ENCODE peak calls at places on chromosomes 5 and 9, in nine cellular contexts. V is thyroid gland, O is body of pancreas, G is endothelial cell of umbilical vein, X is A549, C is heart left ventricle, E is GM12892, B is GM12891, M is lower leg skin. D is an unnamed sample.

GRCh38 chr9:16318516-16319060 is 551.9 kb downstream of the BNC2 start:
- DNase-seq in V (no peak), O (no peak), G (no peak), X (no peak), C (no peak), E (no peak), B (no peak), M (no peak), D (no peak)

GRCh38 chr9:3746296-3747275 is 220.8 kb upstream of the RFX3 start:
- DNase-seq in V (no peak), O (no peak), G (no peak), X (peak), C (no peak), E (no peak), B (no peak), M (no peak), D (peak)

GRCh38 chr9:134403682-134404301 is 77.5 kb downstream of the RXRA start:
- DNase-seq in V (peak), O (peak), G (peak), X (no peak), C (peak), E (no peak), B (peak), M (peak), D (peak)

GRCh38 chr9:2826291-2826690 is 17.6 kb downstream of the PUM3 start:
- DNase-seq in V (no peak), O (no peak), G (no peak), X (no peak), C (no peak), E (no peak), B (no peak), M (no peak), D (no peak)

GRCh38 chr5:69528015-69528414 is 32.0 kb upstream of the GTF2H2C start:
- DNase-seq in V (peak), O (no peak), G (no peak), X (no peak), C (no peak), E (no peak), B (no peak), M (no peak), D (no peak)

GRCh38 chr5:134541736-134542376 is 16.4 kb downstream of the JADE2 start:
- DNase-seq in V (peak), O (peak), G (peak), X (no peak), C (peak), E (no peak), B (no peak), M (no peak), D (no peak)

GRCh38 chr5:93578813-93579560 is 2.0 kb downstream of the NR2F1-AS1 start:
- DNase-seq in V (peak), O (no peak), G (peak), X (no peak), C (peak), E (no peak), B (no peak), M (no peak), D (no peak)

GRCh38 chr9:34518110-34518616 is 4.6 kb downstream of the ENHO start:
- DNase-seq in V (no peak), O (no peak), G (no peak), X (no peak), C (no peak), E (no peak), B (no peak), M (no peak), D (no peak)

GRCh38 chr5:72202331-72202825 is 95.1 kb downstream of the MAP1B start:
- DNase-seq in V (no peak), O (no peak), G (no peak), X (no peak), C (no peak), E (no peak), B (no peak), M (no peak), D (no peak)

GRCh38 chr9:555493-555892 is 286.0 kb upstream of the DMRT1 start:
- DNase-seq in V (no peak), O (no peak), G (no peak), X (no peak), C (no peak), E (no peak), B (no peak), M (no peak), D (no peak)

GRCh38 chr5:32586251-32586642 is 890 bp downstream of the SUB1 start:
- DNase-seq in V (no peak), O (no peak), G (no peak), X (no peak), C (no peak), E (no peak), B (no peak), M (no peak), D (no peak)

GRCh38 chr5:19044931-19045695 is 942.9 kb downstream of the CDH18 start:
- DNase-seq in V (no peak), O (no peak), G (no peak), X (no peak), C (no peak), E (no peak), B (no peak), M (no peak), D (no peak)

GRCh38 chr5:134073404-134073803 is 41.1 kb upstream of the TCF7 start:
- DNase-seq in V (no peak), O (no peak), G (no peak), X (peak), C (no peak), E (no peak), B (no peak), M (no peak), D (no peak)

GRCh38 chr5:109164001-109164400 is 245.8 kb downstream of the PJA2 start:
- DNase-seq in V (no peak), O (no peak), G (no peak), X (no peak), C (no peak), E (no peak), B (no peak), M (no peak), D (no peak)

GRCh38 chr5:40689442-40689841 is 9.7 kb downstream of the PTGER4 start:
- DNase-seq in V (no peak), O (peak), G (peak), X (peak), C (no peak), E (no peak), B (no peak), M (peak), D (peak)

GRCh38 chr5:61346511-61346910 is 14.5 kb downstream of the ZSWIM6 start:
- DNase-seq in V (no peak), O (no peak), G (peak), X (no peak), C (no peak), E (no peak), B (no peak), M (no peak), D (no peak)

GRCh38 chr9:127931092-127931881 is 710 bp upstream of the PIP5KL1 start:
- DNase-seq in V (peak), O (no peak), G (peak), X (peak), C (no peak), E (no peak), B (no peak), M (no peak), D (peak)

GRCh38 chr5:1175015-1175414 is 26.4 kb upstream of the SLC6A19 start:
- DNase-seq in V (no peak), O (no peak), G (no peak), X (no peak), C (no peak), E (no peak), B (no peak), M (no peak), D (no peak)

GRCh38 chr5:132342291-132343180 is 27.0 kb upstream of the SLC22A5 start:
- DNase-seq in V (no peak), O (no peak), G (no peak), X (no peak), C (no peak), E (no peak), B (no peak), M (no peak), D (no peak)

GRCh38 chr9:70439991-70440706 is 25.7 kb upstream of the KLF9 start:
- DNase-seq in V (no peak), O (no peak), G (no peak), X (peak), C (no peak), E (no peak), B (no peak), M (no peak), D (no peak)

GRCh38 chr9:130054428-130054786 is 701 bp downstream of the GPR107 start:
- DNase-seq in V (no peak), O (no peak), G (peak), X (no peak), C (no peak), E (no peak), B (no peak), M (no peak), D (no peak)

GRCh38 chr5:83145882-83146331 is 68.6 kb downstream of the XRCC4 start:
- DNase-seq in V (no peak), O (no peak), G (no peak), X (no peak), C (no peak), E (no peak), B (no peak), M (no peak), D (no peak)

GRCh38 chr5:140591747-140592372 is 27.2 kb downstream of the SLC35A4 start:
- DNase-seq in V (no peak), O (no peak), G (peak), X (no peak), C (no peak), E (no peak), B (no peak), M (no peak), D (peak)

GRCh38 chr5:151251001-151251551 is 1.9 kb upstream of the GM2A start:
- DNase-seq in V (no peak), O (no peak), G (no peak), X (no peak), C (no peak), E (no peak), B (no peak), M (no peak), D (no peak)

GRCh38 chr9:100911273-100911672 is 117.3 kb upstream of the PLPPR1 start:
- DNase-seq in V (no peak), O (no peak), G (no peak), X (no peak), C (no peak), E (no peak), B (no peak), M (no peak), D (no peak)

GRCh38 chr9:133889498-133890301 is 102.4 kb downstream of the VAV2 start:
- DNase-seq in V (no peak), O (no peak), G (no peak), X (peak), C (no peak), E (no peak), B (no peak), M (no peak), D (peak)

GRCh38 chr5:126363658-126364057 is 59.6 kb upstream of the GRAMD2B start:
- DNase-seq in V (no peak), O (no peak), G (no peak), X (no peak), C (no peak), E (no peak), B (no peak), M (no peak), D (no peak)

GRCh38 chr5:122516432-122516743 is 204.4 kb downstream of the SNCAIP start:
- DNase-seq in V (no peak), O (no peak), G (no peak), X (no peak), C (no peak), E (no peak), B (no peak), M (no peak), D (no peak)

GRCh38 chr5:1197876-1198666 is 3.3 kb upstream of the SLC6A19 start:
- DNase-seq in V (no peak), O (no peak), G (no peak), X (no peak), C (no peak), E (no peak), B (no peak), M (no peak), D (no peak)

GRCh38 chr5:44952376-44952775 is 143.6 kb downstream of the MRPS30 start:
- DNase-seq in V (no peak), O (no peak), G (peak), X (peak), C (no peak), E (no peak), B (no peak), M (no peak), D (no peak)

GRCh38 chr5:77396017-77396416 is 96.1 kb downstream of the WDR41 start:
- DNase-seq in V (no peak), O (no peak), G (no peak), X (no peak), C (no peak), E (no peak), B (peak), M (no peak), D (no peak)

GRCh38 chr9:893115-893514 is 51.6 kb downstream of the DMRT1 start:
- DNase-seq in V (no peak), O (no peak), G (no peak), X (no peak), C (no peak), E (no peak), B (no peak), M (no peak), D (no peak)

GRCh38 chr5:136766456-136766855 is 401.1 kb upstream of the TRPC7 start:
- DNase-seq in V (no peak), O (no peak), G (no peak), X (peak), C (no peak), E (no peak), B (no peak), M (no peak), D (peak)

GRCh38 chr5:19795218-19795617 is 192.8 kb downstream of the CDH18 start:
- DNase-seq in V (no peak), O (no peak), G (peak), X (peak), C (no peak), E (no peak), B (no peak), M (no peak), D (peak)

GRCh38 chr5:123369371-123369968 is 53.7 kb downstream of the CEP120 start:
- DNase-seq in V (no peak), O (no peak), G (no peak), X (no peak), C (no peak), E (no peak), B (no peak), M (no peak), D (no peak)

GRCh38 chr5:139052975-139053374 is 145.2 kb downstream of the SIL1 start:
- DNase-seq in V (no peak), O (no peak), G (no peak), X (no peak), C (no peak), E (no peak), B (no peak), M (no peak), D (no peak)

GRCh38 chr9:37082214-37082765 is 38.1 kb upstream of the ZCCHC7 start:
- DNase-seq in V (no peak), O (no peak), G (peak), X (no peak), C (no peak), E (no peak), B (no peak), M (no peak), D (no peak)
- TF ChIP-seq POLR2A in V (no peak), O (no peak), G (no peak), X (no peak), C (no peak), E (no peak), B (no peak), M (no peak), D (no peak)

GRCh38 chr5:179858241-179858585 is 404 bp downstream of the MRNIP start:
- DNase-seq in V (peak), O (no peak), G (no peak), X (no peak), C (no peak), E (no peak), B (no peak), M (no peak), D (peak)

GRCh38 chr5:179862891-179863290 is 4.3 kb upstream of the MRNIP start:
- DNase-seq in V (no peak), O (no peak), G (no peak), X (no peak), C (no peak), E (no peak), B (no peak), M (no peak), D (no peak)

GRCh38 chr5:179860301-179860700 is 1.7 kb upstream of the MRNIP start:
- DNase-seq in V (no peak), O (no peak), G (no peak), X (no peak), C (no peak), E (no peak), B (no peak), M (no peak), D (no peak)

GRCh38 chr5:179862296-179862695 is 3.7 kb upstream of the MRNIP start:
- DNase-seq in V (no peak), O (no peak), G (no peak), X (no peak), C (no peak), E (no peak), B (no peak), M (no peak), D (no peak)

GRCh38 chr5:179858586-179859427 is at the start of gene MRNIP:
- DNase-seq in V (peak), O (peak), G (peak), X (peak), C (peak), E (peak), B (peak), M (peak), D (peak)
- TF ChIP-seq POLR2A in V (peak), O (peak), G (peak), X (peak), C (peak), E (peak), B (no peak), M (no peak), D (peak)

GRCh38 chr5:55160493-55161209 is 680 bp downstream of the GPX8 start:
- DNase-seq in V (peak), O (peak), G (peak), X (peak), C (peak), E (no peak), B (no peak), M (peak), D (no peak)
- TF ChIP-seq POLR2A in V (no peak), O (peak), G (peak), X (peak), C (no peak), E (no peak), B (no peak), M (no peak), D (peak)

DNA sequence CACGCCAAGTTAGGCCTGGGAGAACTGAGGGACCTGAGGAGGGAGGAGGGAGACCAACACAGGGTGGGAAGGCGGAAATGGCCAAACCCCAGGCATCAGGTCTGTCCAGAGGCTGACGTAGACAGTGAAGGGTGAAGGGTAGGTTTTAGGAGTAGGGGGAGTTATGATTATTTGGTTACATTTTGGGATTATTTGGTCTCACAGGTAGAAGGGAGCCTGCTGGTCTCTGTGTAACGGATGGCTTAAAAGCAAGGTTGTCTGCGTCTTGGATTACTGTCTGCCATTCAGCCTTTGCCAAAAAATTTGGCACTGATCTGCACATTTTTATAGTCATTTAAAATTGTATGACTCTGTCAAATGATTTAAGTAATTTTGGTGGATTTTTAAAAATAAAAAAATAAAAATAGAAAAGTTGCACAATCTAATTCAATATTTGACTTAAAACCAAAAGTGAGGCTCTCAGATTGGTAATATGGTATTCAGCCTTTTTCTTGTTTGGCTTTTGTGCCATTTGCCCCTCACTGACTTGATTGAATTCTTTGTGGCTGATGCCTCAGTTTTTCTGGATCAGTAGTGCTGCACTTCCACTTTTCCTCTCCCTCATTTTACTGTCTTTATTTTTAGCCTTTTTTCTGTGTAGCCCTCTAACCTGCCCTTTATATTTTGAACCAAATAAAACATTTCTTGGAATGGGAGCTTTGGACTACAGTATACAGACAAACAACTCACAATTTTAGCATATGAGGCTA is 3.6 kb upstream of the MSMP start:
- DNase-seq in V (peak), O (peak), G (peak), X (peak), C (peak), E (no peak), B (peak), M (no peak), D (no peak)
- TF ChIP-seq POLR2A in V (no peak), O (no peak), G (peak), X (peak), C (no peak), E (peak), B (peak), M (no peak), D (no peak)

GRCh38 chr9:114388764-114389375 is 1.1 kb upstream of the AKNA start:
- DNase-seq in V (no peak), O (no peak), G (no peak), X (no peak), C (no peak), E (no peak), B (no peak), M (no peak), D (no peak)

GRCh38 chr9:114386886-114387677 is 700 bp downstream of the AKNA start:
- DNase-seq in V (peak), O (no peak), G (no peak), X (no peak), C (peak), E (no peak), B (no peak), M (no peak), D (no peak)

GRCh38 chr9:114389612-114390368 is 2.0 kb upstream of the AKNA start:
- DNase-seq in V (peak), O (no peak), G (no peak), X (no peak), C (no peak), E (no peak), B (no peak), M (no peak), D (no peak)

GRCh38 chr9:114386361-114386885 is 1.4 kb downstream of the AKNA start:
- DNase-seq in V (no peak), O (no peak), G (no peak), X (no peak), C (no peak), E (no peak), B (no peak), M (no peak), D (no peak)

GRCh38 chr9:114387678-114388431 is at the start of gene AKNA:
- DNase-seq in V (peak), O (peak), G (peak), X (no peak), C (peak), E (no peak), B (no peak), M (peak), D (no peak)
- TF ChIP-seq POLR2A in V (no peak), O (peak), G (peak), X (no peak), C (peak), E (peak), B (peak), M (no peak), D (no peak)

GRCh38 chr5:168304349-168304748 is 12.9 kb downstream of the WWC1 start:
- DNase-seq in V (peak), O (no peak), G (no peak), X (no peak), C (no peak), E (no peak), B (no peak), M (no peak), D (no peak)

GRCh38 chr5:168307022-168307421 is 15.6 kb downstream of the WWC1 start:
- DNase-seq in V (no peak), O (no peak), G (no peak), X (no peak), C (no peak), E (no peak), B (no peak), M (no peak), D (no peak)

GRCh38 chr5:168302785-168303184 is 11.3 kb downstream of the WWC1 start:
- DNase-seq in V (no peak), O (no peak), G (no peak), X (peak), C (no peak), E (no peak), B (no peak), M (no peak), D (no peak)

GRCh38 chr5:168303398-168304020 is 12.1 kb downstream of the WWC1 start:
- DNase-seq in V (no peak), O (no peak), G (no peak), X (no peak), C (no peak), E (no peak), B (no peak), M (no peak), D (no peak)

GRCh38 chr5:168305281-168305680 is 13.8 kb downstream of the WWC1 start:
- DNase-seq in V (no peak), O (no peak), G (no peak), X (peak), C (no peak), E (no peak), B (no peak), M (no peak), D (no peak)
- TF ChIP-seq POLR2A in V (no peak), O (no peak), G (no peak), X (no peak), C (no peak), E (no peak), B (no peak), M (no peak), D (no peak)